ENCODE peak calls at places on chromosomes 7 and 10, in seven cellular contexts. G is mammary epithelial cell, E is psoas muscle, S is upper lobe of right lung, Z is tibial artery, U is adrenal gland, J is heart left ventricle. P is an unnamed sample.

GRCh38 chr7:12093365-12093764 is 117.7 kb upstream of the TMEM106B start:
- DNase-seq in J (no peak), E (no peak), G (no peak), U (no peak), S (no peak), Z (no peak), P (no peak)

GRCh38 chr7:33128631-33128989 is 754 bp upstream of the BBS9 start:
- DNase-seq in Z (no peak), G (no peak), J (no peak), E (no peak), U (no peak), S (no peak), P (no peak)

GRCh38 chr7:80511964-80512363 is at the start of gene GNAT3:
- DNase-seq in S (no peak), J (no peak), E (no peak), Z (no peak), G (no peak), U (no peak), P (no peak)

GRCh38 chr10:87640043-87640442 is 19.6 kb upstream of the PAPSS2 start:
- DNase-seq in S (no peak), Z (no peak), U (no peak), J (no peak), G (no peak), E (no peak), P (no peak)

GRCh38 chr7:50649259-50649885 is 84.2 kb upstream of the DDC start:
- DNase-seq in J (no peak), U (no peak), E (no peak), G (no peak), Z (peak; percentile 39), S (no peak), P (no peak)

GRCh38 chr10:13686331-13686752 is 99.6 kb downstream of the PRPF18 start:
- DNase-seq in J (no peak), Z (no peak), G (no peak), U (no peak), S (no peak), E (no peak), P (no peak)

GRCh38 chr7:35334511-35334910 is 80.6 kb upstream of the TBX20 start:
- DNase-seq in S (no peak), J (no peak), E (no peak), Z (no peak), G (peak; percentile 27), U (no peak), P (peak; percentile 29)

GRCh38 chr7:151992375-151992774 is 33.1 kb upstream of the GALNT11 start:
- DNase-seq in E (peak; percentile 74), U (peak; percentile 76), S (peak; percentile 75), Z (peak; percentile 73), G (peak; percentile 27), J (peak; percentile 76), P (no peak)

GRCh38 chr7:100682991-100683658 is 9.6 kb downstream of the GNB2 start:
- DNase-seq in Z (no peak), E (peak; percentile 56), U (no peak), G (no peak), J (peak; percentile 57), S (no peak), P (no peak)

GRCh38 chr10:62422068-62422590 is 48.0 kb downstream of the ZNF365 start:
- DNase-seq in S (no peak), Z (no peak), U (no peak), E (no peak), J (no peak), G (peak; percentile 88), P (no peak)

GRCh38 chr7:137932881-137933269 is 69.0 kb downstream of the CREB3L2 start:
- DNase-seq in G (peak; percentile 90), U (peak; percentile 68), S (no peak), E (no peak), J (no peak), Z (peak; percentile 69), P (no peak)

GRCh38 chr10:132570265-132570664 is 32.7 kb downstream of the INPP5A start:
- DNase-seq in J (no peak), S (no peak), G (no peak), Z (no peak), E (no peak), U (no peak), P (no peak)

GRCh38 chr10:119973261-119973660 is 80.7 kb downstream of the SEC23IP start:
- DNase-seq in J (no peak), E (no peak), G (peak; percentile 5), U (no peak), Z (no peak), S (no peak), P (no peak)

GRCh38 chr7:85292908-85293576 is 106.2 kb upstream of the SEMA3D start:
- DNase-seq in S (no peak), J (no peak), Z (no peak), U (no peak), E (no peak), G (no peak), P (no peak)

GRCh38 chr7:101410743-101411476 is 48.2 kb downstream of the COL26A1 start:
- DNase-seq in J (no peak), S (no peak), G (no peak), E (no peak), Z (no peak), U (peak; percentile 69), P (no peak)

GRCh38 chr7:101814996-101815825 is 2.2 kb upstream of the CUX1 start:
- DNase-seq in G (peak; percentile 21), S (peak; percentile 84), E (peak; percentile 77), J (peak; percentile 80), U (peak; percentile 56), Z (peak; percentile 73), P (no peak)

GRCh38 chr10:101629781-101630419 is 41.8 kb downstream of the DPCD start:
- DNase-seq in U (no peak), E (peak; percentile 79), G (no peak), S (no peak), Z (no peak), J (no peak), P (no peak)

GRCh38 chr10:79050896-79051555 is 17.7 kb upstream of the ZMIZ1 start:
- DNase-seq in J (peak; percentile 9), U (no peak), E (peak; percentile 51), G (no peak), Z (peak; percentile 45), S (peak; percentile 56), P (no peak)

GRCh38 chr7:49022448-49022847 is 98.1 kb downstream of the CDC14C start:
- DNase-seq in S (no peak), G (no peak), U (no peak), J (no peak), Z (no peak), E (no peak), P (no peak)

GRCh38 chr7:49020145-49020544 is 95.8 kb downstream of the CDC14C start:
- DNase-seq in S (no peak), Z (no peak), J (no peak), E (no peak), G (no peak), U (no peak), P (no peak)

GRCh38 chr7:49023345-49024330 is 99.3 kb downstream of the CDC14C start:
- DNase-seq in G (no peak), J (no peak), Z (no peak), U (no peak), E (peak; percentile 23), S (no peak), P (no peak)
- TF ChIP-seq CTCF in G (no peak), J (no peak), Z (no peak), U (no peak), E (no peak), S (no peak), P (no peak)

GRCh38 chr10:110394296-110394695 is 89.6 kb upstream of the SMNDC1 start:
- DNase-seq in S (no peak), Z (no peak), E (no peak), U (no peak), G (no peak), J (no peak), P (no peak)
- H3K4me1 ChIP-seq in S (peaks cover 25% of the 10 kb centered on the region), Z (no peaks in the 10 kb centered on the region), E (no peaks in the 10 kb centered on the region), U (peaks cover 7% of the 10 kb centered on the region), G (peaks cover 40% of the 10 kb centered on the region), J (peaks cover 9% of the 10 kb centered on the region), P (peaks cover 14% of the 10 kb centered on the region)

DNA sequence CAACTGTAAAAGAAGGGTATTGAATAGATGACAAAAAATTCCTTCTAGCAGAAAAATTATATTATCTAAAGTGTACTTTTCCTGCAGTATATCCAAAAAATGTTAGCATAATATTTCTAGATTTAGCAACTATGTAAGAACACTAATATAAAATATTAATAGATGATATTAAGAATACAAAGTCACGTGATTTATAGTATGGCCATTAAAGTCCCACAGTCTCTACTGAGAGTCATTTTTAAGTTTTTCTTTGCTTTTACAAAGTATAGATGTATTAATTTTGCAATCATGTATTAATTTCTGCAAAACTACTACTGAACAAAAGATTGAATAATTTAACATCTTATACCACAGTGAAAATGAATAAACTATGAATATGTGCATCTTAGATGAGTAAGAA is 94.9 kb downstream of the ZWINT start:
- DNase-seq in Z (no peak), J (no peak), G (no peak), S (no peak), E (no peak), U (no peak), P (no peak)
- TF ChIP-seq CTCF in Z (no peak), J (no peak), G (no peak), S (no peak), E (no peak), U (no peak), P (no peak)

GRCh38 chr10:102650655-102651454 is 6.6 kb downstream of the TRIM8 start:
- DNase-seq in S (peak; percentile 65), U (no peak), Z (no peak), J (peak; percentile 58), E (peak; percentile 46), G (no peak), P (no peak)

GRCh38 chr10:102647433-102648268 is 3.4 kb downstream of the TRIM8 start:
- DNase-seq in G (no peak), U (no peak), S (no peak), J (peak; percentile 33), Z (no peak), E (peak; percentile 50), P (no peak)

GRCh38 chr10:102648269-102648888 is 4.1 kb downstream of the TRIM8 start:
- DNase-seq in U (no peak), G (no peak), Z (no peak), J (peak; percentile 51), E (peak; percentile 42), S (no peak), P (no peak)

GRCh38 chr10:102649770-102650654 is 5.7 kb downstream of the TRIM8 start:
- DNase-seq in G (no peak), J (peak; percentile 60), S (peak; percentile 69), E (peak; percentile 53), Z (no peak), U (no peak), P (no peak)

DNA sequence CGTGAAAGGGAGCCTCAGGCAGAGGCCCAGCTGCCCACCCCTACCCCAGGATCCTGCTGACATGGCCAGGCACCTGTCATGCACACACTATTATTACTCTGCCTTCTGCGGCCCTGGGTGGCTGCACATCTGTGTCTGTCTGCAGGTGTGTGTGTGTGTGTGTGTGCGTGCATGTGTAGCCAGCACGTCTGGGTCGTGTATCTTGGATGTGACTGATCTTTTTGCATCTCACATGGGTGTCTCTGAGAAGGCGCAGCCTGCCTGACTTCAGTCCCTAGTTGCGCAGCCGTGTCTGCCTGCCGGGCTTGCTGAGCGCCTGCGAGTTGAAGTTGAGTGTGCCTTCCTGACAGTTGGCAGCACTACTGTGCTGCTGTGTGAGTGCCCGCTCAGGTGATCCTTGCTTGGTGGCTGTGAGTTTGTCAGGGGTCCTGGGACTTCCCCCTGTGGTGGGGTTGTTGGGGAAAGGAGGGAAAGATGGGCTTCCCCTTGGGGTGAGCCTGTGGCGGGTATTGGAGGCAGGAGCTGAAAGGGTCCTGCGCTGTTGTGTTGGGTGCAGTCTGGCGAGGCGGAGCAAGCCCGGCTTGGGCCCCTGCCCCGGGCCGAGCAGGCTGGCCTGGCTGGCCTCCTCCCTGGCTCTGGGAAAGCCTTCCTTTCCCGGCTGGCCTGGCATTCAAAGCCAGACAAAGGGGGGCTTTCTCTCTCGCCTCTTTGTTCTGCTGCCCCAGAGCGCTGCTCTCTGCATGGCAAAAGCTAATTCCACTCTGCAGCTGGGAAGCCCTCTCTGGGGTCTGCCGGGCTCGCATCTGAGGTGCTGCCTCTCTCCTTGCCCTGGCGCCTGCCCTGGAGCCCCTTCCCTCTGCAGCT is 4.8 kb downstream of the TRIM8 start:
- DNase-seq in Z (no peak), U (peak; percentile 81), G (no peak), J (peak; percentile 64), S (peak; percentile 81), E (peak; percentile 62), P (no peak)
- H3K4me1 ChIP-seq in Z (no peaks in the 10 kb centered on the region), U (peaks cover 56% of the 10 kb centered on the region), G (peaks cover 39% of the 10 kb centered on the region), J (peaks cover 67% of the 10 kb centered on the region), S (peaks cover 74% of the 10 kb centered on the region), E (peaks cover 54% of the 10 kb centered on the region), P (peaks cover 84% of the 10 kb centered on the region)